ENCODE peak calls at places on chromosomes 5 and 9, in five cellular contexts. One of them, this sample, is unnamed.

GRCh38 chr9:7967093-7967827 is 167.7 kb upstream of the DMAC1 start:
- DNase-seq in neural crest cell: no peak
- DNase-seq in fibroblast of mammary gland: no peak
- DNase-seq in HTR-8/SVneo: no peak
- DNase-seq in pancreas: no peak
- DNase-seq in this sample: no peak

GRCh38 chr5:96687812-96688453 is 25.8 kb downstream of the CAST start:
- DNase-seq in neural crest cell: no peak
- DNase-seq in fibroblast of mammary gland: peak
- DNase-seq in HTR-8/SVneo: peak
- DNase-seq in pancreas: no peak
- DNase-seq in this sample: peak

GRCh38 chr9:137411260-137411659 is 11.7 kb downstream of the EXD3 start:
- DNase-seq in neural crest cell: no peak
- DNase-seq in fibroblast of mammary gland: no peak
- DNase-seq in HTR-8/SVneo: no peak
- DNase-seq in pancreas: peak
- DNase-seq in this sample: no peak

GRCh38 chr5:6711409-6712135 is 1.7 kb upstream of the TENT4A start:
- DNase-seq in neural crest cell: no peak
- DNase-seq in fibroblast of mammary gland: no peak
- DNase-seq in HTR-8/SVneo: no peak
- DNase-seq in pancreas: no peak
- DNase-seq in this sample: no peak

GRCh38 chr5:54704341-54704740 is 186.8 kb downstream of the SNX18 start:
- DNase-seq in neural crest cell: no peak
- DNase-seq in fibroblast of mammary gland: no peak
- DNase-seq in HTR-8/SVneo: no peak
- DNase-seq in pancreas: no peak
- DNase-seq in this sample: peak

GRCh38 chr5:140251527-140251973 is 51.4 kb downstream of the PFDN1 start:
- DNase-seq in neural crest cell: no peak
- DNase-seq in fibroblast of mammary gland: peak
- DNase-seq in HTR-8/SVneo: peak
- DNase-seq in pancreas: no peak
- DNase-seq in this sample: peak

GRCh38 chr9:3285365-3286161 is 240.2 kb downstream of the RFX3 start:
- DNase-seq in neural crest cell: no peak
- DNase-seq in fibroblast of mammary gland: no peak
- DNase-seq in HTR-8/SVneo: peak
- DNase-seq in pancreas: no peak
- DNase-seq in this sample: peak

GRCh38 chr9:88870627-88871026 is 120.6 kb upstream of the S1PR3 start:
- DNase-seq in neural crest cell: no peak
- DNase-seq in fibroblast of mammary gland: no peak
- DNase-seq in HTR-8/SVneo: no peak
- DNase-seq in pancreas: no peak
- DNase-seq in this sample: no peak

GRCh38 chr5:140044041-140044440 is 942 bp upstream of the NRG2 start:
- DNase-seq in neural crest cell: no peak
- DNase-seq in fibroblast of mammary gland: no peak
- DNase-seq in HTR-8/SVneo: no peak
- DNase-seq in pancreas: no peak
- DNase-seq in this sample: peak

GRCh38 chr5:5018560-5018935 is 121.6 kb upstream of the ADAMTS16 start:
- DNase-seq in neural crest cell: no peak
- DNase-seq in fibroblast of mammary gland: peak
- DNase-seq in HTR-8/SVneo: no peak
- DNase-seq in pancreas: no peak
- DNase-seq in this sample: peak

GRCh38 chr5:154342211-154342610 is 103.6 kb upstream of the SAP30L start:
- DNase-seq in neural crest cell: no peak
- DNase-seq in fibroblast of mammary gland: no peak
- DNase-seq in HTR-8/SVneo: no peak
- DNase-seq in pancreas: no peak
- DNase-seq in this sample: no peak

GRCh38 chr9:78592866-78593265 is 295.9 kb downstream of the PSAT1 start:
- DNase-seq in neural crest cell: no peak
- DNase-seq in fibroblast of mammary gland: peak
- DNase-seq in HTR-8/SVneo: no peak
- DNase-seq in pancreas: no peak
- DNase-seq in this sample: peak

GRCh38 chr9:7216004-7216821 is 458.4 kb downstream of the KDM4C start:
- DNase-seq in neural crest cell: no peak
- DNase-seq in fibroblast of mammary gland: peak
- DNase-seq in HTR-8/SVneo: no peak
- DNase-seq in pancreas: no peak
- DNase-seq in this sample: peak

GRCh38 chr5:151961557-151961956 is 36.9 kb upstream of the GLRA1 start:
- DNase-seq in neural crest cell: no peak
- DNase-seq in fibroblast of mammary gland: no peak
- DNase-seq in HTR-8/SVneo: no peak
- DNase-seq in pancreas: no peak
- DNase-seq in this sample: no peak

GRCh38 chr5:148163345-148163744 is 5.0 kb upstream of the SPINK14 start:
- DNase-seq in neural crest cell: no peak
- DNase-seq in fibroblast of mammary gland: no peak
- DNase-seq in HTR-8/SVneo: no peak
- DNase-seq in pancreas: no peak
- DNase-seq in this sample: no peak

GRCh38 chr5:13865317-13865716 is 79.2 kb downstream of the DNAH5 start:
- DNase-seq in neural crest cell: no peak
- DNase-seq in fibroblast of mammary gland: no peak
- DNase-seq in HTR-8/SVneo: no peak
- DNase-seq in pancreas: no peak
- DNase-seq in this sample: no peak

GRCh38 chr9:91945277-91946074 is 4.6 kb downstream of the ROR2 start:
- DNase-seq in neural crest cell: no peak
- DNase-seq in fibroblast of mammary gland: peak
- DNase-seq in HTR-8/SVneo: no peak
- DNase-seq in pancreas: no peak
- DNase-seq in this sample: peak

GRCh38 chr9:93305497-93306020 is 121.6 kb downstream of the WNK2 start:
- DNase-seq in neural crest cell: no peak
- DNase-seq in fibroblast of mammary gland: no peak
- DNase-seq in HTR-8/SVneo: no peak
- DNase-seq in pancreas: peak
- DNase-seq in this sample: no peak

GRCh38 chr5:43729846-43730478 is 127.0 kb downstream of the NNT start:
- DNase-seq in neural crest cell: no peak
- DNase-seq in fibroblast of mammary gland: peak
- DNase-seq in HTR-8/SVneo: peak
- DNase-seq in pancreas: no peak
- DNase-seq in this sample: peak

This sample was measured in GM23248.